ENCODE peak calls at places on chromosomes 13 and 19, in five cellular contexts. C, I, Z, B and T are unnamed samples.

GRCh38 chr13:49165798-49166752 is 54.1 kb upstream of the MLNR start:
- DNase-seq in C (peak; percentile 6), I (no peak), Z (no peak), B (no peak), T (no peak)

GRCh38 chr13:47555235-47555634 is 445.8 kb downstream of the SUCLA2 start:
- DNase-seq in C (no peak), I (peak; percentile 49), Z (no peak), B (no peak), T (no peak)

GRCh38 chr19:55240713-55241020 is 12.1 kb upstream of the TMEM86B start:
- DNase-seq in C (no peak), I (no peak), Z (no peak), B (no peak), T (no peak)

GRCh38 chr13:35025314-35025713 is 83.2 kb downstream of the NBEA start:
- DNase-seq in C (no peak), I (peak; percentile 1), Z (no peak), B (no peak), T (no peak)

GRCh38 chr19:14871619-14872230 is 14.2 kb downstream of the OR7A17 start:
- DNase-seq in C (peak; percentile 30), I (peak; percentile 6), Z (no peak), B (no peak), T (no peak)

GRCh38 chr13:47656651-47657050 is 344.4 kb downstream of the SUCLA2 start:
- DNase-seq in C (no peak), I (no peak), Z (no peak), B (no peak), T (no peak)

GRCh38 chr13:20980899-20981298 is 78.4 kb upstream of the XPO4 start:
- DNase-seq in C (no peak), I (no peak), Z (no peak), B (no peak), T (no peak)

GRCh38 chr13:109874921-109875454 is 88.6 kb upstream of the IRS2 start:
- DNase-seq in C (peak; percentile 59), I (no peak), Z (peak; percentile 24), B (no peak), T (no peak)

GRCh38 chr19:19624032-19624570 is 3.9 kb downstream of the LPAR2 start:
- DNase-seq in C (no peak), I (no peak), Z (no peak), B (no peak), T (no peak)

GRCh38 chr19:19627716-19628498 is at the start of gene LPAR2:
- DNase-seq in C (no peak), I (peak; percentile 60), Z (no peak), B (no peak), T (no peak)

GRCh38 chr19:19628499-19629134 is 597 bp upstream of the LPAR2 start:
- DNase-seq in C (peak; percentile 64), I (peak; percentile 92), Z (no peak), B (no peak), T (no peak)

GRCh38 chr19:19627442-19627715 is 641 bp downstream of the LPAR2 start:
- DNase-seq in C (no peak), I (no peak), Z (no peak), B (no peak), T (no peak)

DNA sequence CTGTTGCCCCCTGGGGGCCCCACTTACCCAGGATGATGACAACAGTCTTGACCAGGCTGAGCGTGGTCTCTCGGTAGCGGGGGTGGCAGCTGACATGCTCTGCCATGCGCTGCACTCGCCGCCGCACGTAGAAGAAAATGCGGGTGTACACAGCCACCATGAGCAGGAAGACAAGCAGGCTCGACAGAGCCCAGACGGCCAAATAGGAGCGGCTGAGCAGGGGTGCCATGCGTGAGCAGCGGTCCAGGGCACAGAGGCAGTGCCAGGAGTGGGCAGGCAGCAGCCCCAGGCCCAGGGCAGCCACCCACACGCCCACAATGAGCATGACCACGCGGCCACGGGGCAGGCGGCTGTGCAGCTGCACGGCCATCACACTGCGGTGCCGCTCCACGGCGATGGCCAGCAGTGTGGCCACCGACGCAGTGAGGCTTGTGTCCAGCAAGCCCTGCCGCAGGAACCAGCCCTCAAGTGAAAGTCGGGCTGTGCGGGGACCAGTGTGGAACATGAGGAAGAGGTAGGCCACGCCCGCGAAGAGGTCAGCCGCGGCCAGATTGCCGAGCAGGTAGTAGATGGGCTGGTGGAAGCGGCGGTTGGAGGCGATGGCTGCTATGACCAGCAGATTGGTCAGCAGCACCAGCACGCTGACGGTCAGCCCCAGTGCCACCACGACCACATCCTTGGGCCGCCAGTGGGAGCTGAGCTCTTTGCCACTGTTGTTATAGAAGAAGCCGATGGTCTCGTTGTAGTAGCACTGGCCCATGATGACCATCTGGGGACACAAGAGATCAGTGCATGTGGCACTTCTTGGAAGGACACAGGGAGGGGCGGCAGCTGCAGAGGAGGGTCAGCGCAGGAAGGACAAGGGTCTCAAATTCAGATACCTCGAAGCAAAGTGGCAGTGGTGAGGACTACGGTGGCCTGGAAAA is 1.2 kb downstream of the LPAR2 start:
- DNase-seq in C (no peak), I (no peak), Z (no peak), B (no peak), T (no peak)
- H3K4me3 ChIP-seq in C (no peak overlapping the region), I (peak overlapping the region; percentile 55), Z (no peak overlapping the region), B (no peak overlapping the region), T (no peak overlapping the region)

GRCh38 chr13:93227906-93228801 is 1.5 kb downstream of the GPC6 start:
- DNase-seq in C (peak; percentile 93), I (peak; percentile 88), Z (peak; percentile 75), B (peak; percentile 26), T (no peak)
- TF ChIP-seq CTCF in C (peak; percentile 42), I (peak; percentile 55), Z (peak; percentile 63), B (peak; percentile 31), T (peak; percentile 52)

GRCh38 chr19:45767881-45768643 is 990 bp downstream of the SIX5 start:
- DNase-seq in C (peak; percentile 76), I (peak; percentile 72), Z (peak; percentile 27), B (peak; percentile 75), T (no peak)

GRCh38 chr19:45765365-45766292 is 3.4 kb downstream of the SIX5 start:
- DNase-seq in C (no peak), I (no peak), Z (no peak), B (peak; percentile 47), T (no peak)

GRCh38 chr19:45766293-45766918 is 2.6 kb downstream of the SIX5 start:
- DNase-seq in C (no peak), I (no peak), Z (no peak), B (peak; percentile 33), T (no peak)

GRCh38 chr19:45767410-45767880 is 1.6 kb downstream of the SIX5 start:
- DNase-seq in C (peak; percentile 91), I (peak; percentile 83), Z (peak; percentile 34), B (peak; percentile 88), T (no peak)

GRCh38 chr19:45766919-45767346 is 2.1 kb downstream of the SIX5 start:
- DNase-seq in C (no peak), I (peak; percentile 22), Z (no peak), B (no peak), T (no peak)
- H3K4me3 ChIP-seq in C (peak overlapping the region; percentile 79), I (peak overlapping the region; percentile 81), Z (peak overlapping the region; percentile 77), B (peak overlapping the region; percentile 94), T (peak overlapping the region; percentile 89)

DNA sequence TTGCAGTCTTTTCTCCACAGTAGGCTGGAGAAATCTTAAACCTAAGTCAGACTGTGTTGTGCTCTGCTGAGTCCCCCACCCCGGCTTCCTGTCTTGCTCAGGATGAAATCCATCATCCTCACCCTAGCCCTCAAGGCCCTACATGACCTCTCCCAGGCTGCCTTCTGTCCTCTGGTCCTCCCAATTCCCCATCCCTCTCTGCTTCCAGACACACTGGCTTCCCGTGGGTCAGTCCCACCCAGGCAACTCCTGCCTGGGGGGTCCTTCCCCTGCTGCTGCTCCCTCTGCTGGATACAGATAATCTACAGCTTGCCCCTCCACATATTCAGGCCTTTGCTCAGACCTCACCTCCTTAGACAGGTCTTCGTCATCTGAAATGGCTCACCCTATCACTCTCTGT is 18.4 kb upstream of the CBY2 start:
- DNase-seq in C (no peak), I (no peak), Z (no peak), B (no peak), T (no peak)
- TF ChIP-seq CTCF in C (no peak), I (no peak), Z (peak; percentile 32), B (no peak), T (peak; percentile 28)

GRCh38 chr19:56661248-56661647 is 10.3 kb downstream of the ZNF835 start:
- DNase-seq in C (no peak), I (no peak), Z (no peak), B (no peak), T (no peak)

GRCh38 chr19:56663931-56664500 is 7.5 kb downstream of the ZNF835 start:
- DNase-seq in C (no peak), I (no peak), Z (no peak), B (no peak), T (no peak)

GRCh38 chr19:56664511-56664910 is 7.0 kb downstream of the ZNF835 start:
- DNase-seq in C (no peak), I (no peak), Z (no peak), B (no peak), T (no peak)

GRCh38 chr19:56660381-56661105 is 11.0 kb downstream of the ZNF835 start:
- DNase-seq in C (no peak), I (no peak), Z (no peak), B (no peak), T (no peak)
- H3K4me3 ChIP-seq in C (no peak overlapping the region), I (no peak overlapping the region), Z (no peak overlapping the region), B (no peak overlapping the region), T (no peak overlapping the region)

DNA sequence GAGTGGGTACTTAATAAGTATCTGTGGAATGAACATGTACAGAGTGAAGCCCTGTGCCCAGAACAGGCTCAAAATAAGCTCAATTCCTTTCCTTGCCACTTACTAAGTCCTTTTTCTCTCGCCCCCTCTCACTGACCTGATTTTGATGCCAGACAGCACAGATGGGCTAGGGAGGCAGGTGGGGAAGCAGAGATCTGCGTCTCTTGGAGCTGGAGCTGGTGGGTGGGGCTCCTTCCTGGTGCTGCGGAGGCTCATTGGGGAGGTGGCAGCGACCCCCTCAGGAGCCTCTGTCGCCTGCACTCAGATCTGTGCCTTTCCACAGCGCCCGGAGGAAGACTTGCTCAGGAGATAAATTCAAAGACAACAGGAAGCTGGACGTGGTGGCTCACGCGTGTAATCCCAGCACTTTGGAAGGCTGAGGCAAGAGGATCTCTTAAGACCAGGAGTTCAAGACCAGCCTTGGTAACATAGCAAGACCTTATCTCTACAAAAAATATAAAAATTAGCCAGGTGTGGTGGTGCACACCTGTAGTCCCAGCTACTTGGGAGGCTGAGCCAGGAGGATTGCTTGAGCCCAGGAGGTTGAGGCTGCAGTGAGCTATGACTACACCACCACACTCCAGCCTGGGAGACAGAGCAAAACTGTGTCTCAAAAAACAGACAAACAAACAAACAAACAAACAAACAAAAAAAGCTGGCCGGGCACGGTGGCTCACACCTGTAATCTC is 14.6 kb downstream of the AKT2 start:
- DNase-seq in C (no peak), I (no peak), Z (no peak), B (no peak), T (no peak)
- TF ChIP-seq CTCF in C (no peak), I (no peak), Z (no peak), B (no peak), T (no peak)

DNA sequence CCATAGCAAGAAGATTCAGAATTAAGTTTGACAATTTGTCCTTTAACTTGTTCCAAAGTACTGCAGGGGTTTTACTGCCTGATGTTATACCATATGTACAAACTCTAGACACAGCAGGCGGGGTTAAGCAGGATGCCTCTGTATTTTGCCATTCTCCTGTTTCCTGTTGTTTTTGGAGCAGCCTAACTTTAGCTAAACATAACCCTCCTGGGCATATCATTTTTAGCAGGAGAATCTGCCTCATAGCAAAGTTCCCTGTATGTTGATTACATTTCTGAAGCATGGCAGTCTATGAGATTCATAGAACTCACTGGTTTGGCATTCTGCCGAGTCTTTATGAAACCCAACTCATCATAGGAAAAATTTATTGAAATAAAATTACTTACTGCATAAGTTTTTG is 5.2 kb downstream of the LHFPL6 start:
- DNase-seq in C (peak; percentile 51), I (no peak), Z (no peak), B (no peak), T (no peak)
- H3K4me3 ChIP-seq in C (no peak overlapping the region), I (no peak overlapping the region), Z (no peak overlapping the region), B (no peak overlapping the region), T (no peak overlapping the region)

GRCh38 chr13:26037302-26037701 is 14.5 kb downstream of the SHISA2 start:
- DNase-seq in C (peak; percentile 28), I (peak; percentile 37), Z (no peak), B (no peak), T (no peak)
- TF ChIP-seq CTCF in C (peak; percentile 45), I (peak; percentile 34), Z (peak; percentile 49), B (no peak), T (peak; percentile 78)